ENCODE peak calls at places on chromosomes 4 and X, in ten cellular contexts. Z is CD4-positive, CD25-positive, alpha-beta regulatory T cell; A is tibial nerve; W is osteoblast; T is psoas muscle; I is heart left ventricle; X is ascending aorta; H is left ventricle myocardium inferior; K is adrenal gland; B is RWPE1. O is an unnamed sample.

GRCh38 chr4:2843023-2843908 is at the start of gene ADD1:
- DNase-seq in X (peak; percentile 67), T (peak; percentile 90), H (peak; percentile 92), W (peak; percentile 100), K (peak; percentile 91), I (peak; percentile 94), A (peak; percentile 94), B (peak; percentile 99), Z (peak; percentile 88), O (peak; percentile 91)

GRCh38 chr4:74157116-74157742 is 689 bp upstream of the MTHFD2L start:
- DNase-seq in T (no peak), K (peak; percentile 54), I (no peak), X (no peak), H (no peak), W (peak; percentile 57), B (peak; percentile 15), A (no peak), Z (no peak), O (no peak)

GRCh38 chr4:7478665-7479064 is 43.9 kb upstream of the PSAPL1 start:
- DNase-seq in K (no peak), Z (no peak), H (no peak), T (no peak), B (no peak), A (no peak), X (no peak), I (no peak), W (no peak), O (no peak)

GRCh38 chr4:53886090-53886489 is 178.3 kb downstream of the CHIC2 start:
- DNase-seq in W (no peak), I (no peak), A (no peak), B (no peak), H (no peak), T (no peak), K (no peak), X (no peak), Z (no peak), O (no peak)

GRCh38 chrX:39442332-39442731 is 641.1 kb downstream of the MID1IP1 start:
- DNase-seq in A (no peak), B (no peak), K (no peak), H (no peak), T (no peak), X (no peak), I (no peak), W (no peak), Z (no peak), O (no peak)

GRCh38 chr4:170580651-170581050 is 490.9 kb upstream of the AADAT start:
- DNase-seq in X (no peak), A (no peak), I (no peak), K (no peak), T (no peak), B (no peak), W (no peak), Z (no peak), H (no peak), O (no peak)

GRCh38 chr4:72809208-72809607 is 240.2 kb upstream of the ADAMTS3 start:
- DNase-seq in I (no peak), K (no peak), Z (no peak), T (no peak), A (no peak), W (no peak), H (no peak), X (no peak), B (no peak), O (no peak)

GRCh38 chr4:172305698-172306097 is 492.5 kb downstream of the GALNTL6 start:
- DNase-seq in T (no peak), H (no peak), Z (no peak), K (no peak), B (no peak), W (no peak), A (no peak), I (no peak), X (no peak), O (no peak)

GRCh38 chrX:13939741-13940597 is 89.7 kb downstream of the GEMIN8 start:
- DNase-seq in A (no peak), T (no peak), B (no peak), K (no peak), I (no peak), Z (no peak), W (no peak), H (no peak), X (no peak), O (no peak)

GRCh38 chr4:186486172-186486571 is 69.2 kb downstream of the MTNR1A start:
- DNase-seq in A (no peak), Z (no peak), I (no peak), B (no peak), H (no peak), T (no peak), W (peak; percentile 42), X (no peak), K (no peak), O (no peak)

GRCh38 chr4:54254915-54255246 is 25.8 kb downstream of the PDGFRA start:
- DNase-seq in T (no peak), K (peak; percentile 28), X (no peak), A (no peak), I (no peak), H (no peak), B (no peak), W (no peak), Z (no peak), O (no peak)

GRCh38 chr4:41169256-41169655 is 45.1 kb downstream of the APBB2 start:
- DNase-seq in A (no peak), H (no peak), Z (no peak), T (no peak), B (no peak), X (no peak), W (no peak), K (no peak), I (no peak), O (no peak)

GRCh38 chrX:51178352-51178751 is 154.3 kb upstream of the NUDT10 start:
- DNase-seq in Z (no peak), X (no peak), T (no peak), B (no peak), I (no peak), W (no peak), H (no peak), K (no peak), A (no peak), O (no peak)

GRCh38 chr4:12446650-12447049 is 1018.0 kb upstream of the HS3ST1 start:
- DNase-seq in H (no peak), X (no peak), T (no peak), Z (no peak), I (no peak), A (no peak), B (no peak), W (no peak), K (no peak), O (no peak)

GRCh38 chr4:8515316-8516060 is 64.7 kb upstream of the GPR78 start:
- DNase-seq in H (no peak), A (no peak), T (no peak), K (no peak), B (no peak), W (peak; percentile 92), X (no peak), I (no peak), Z (no peak), O (no peak)

GRCh38 chr4:2827874-2828751 is 15.5 kb upstream of the ADD1 start:
- DNase-seq in B (no peak), A (no peak), I (peak; percentile 14), H (peak; percentile 10), X (no peak), K (no peak), W (peak; percentile 76), T (no peak), Z (no peak), O (no peak)

GRCh38 chr4:139973015-139973414 is 181.0 kb downstream of the MAML3 start:
- DNase-seq in K (no peak), H (no peak), B (no peak), Z (no peak), A (no peak), I (no peak), T (no peak), W (no peak), X (no peak), O (no peak)
- H3K27ac ChIP-seq in K (no peak overlapping the region), H (no peak overlapping the region), B (no peak overlapping the region), Z (no peak overlapping the region), A (peak overlapping the region; percentile 72), I (no peak overlapping the region), T (no peak overlapping the region), W (no peak overlapping the region), X (peak overlapping the region; percentile 76), O (no peak overlapping the region)

GRCh38 chr4:30790998-30791397 is 70.8 kb downstream of the PCDH7 start:
- DNase-seq in H (no peak), I (no peak), A (no peak), X (no peak), B (no peak), Z (no peak), W (no peak), K (no peak), T (no peak), O (peak; percentile 42)
- H3K27ac ChIP-seq in H (no peak overlapping the region), I (no peak overlapping the region), A (no peak overlapping the region), X (no peak overlapping the region), B (no peak overlapping the region), Z (no peak overlapping the region), W (no peak overlapping the region), K (no peak overlapping the region), T (no peak overlapping the region), O (no peak overlapping the region)

DNA sequence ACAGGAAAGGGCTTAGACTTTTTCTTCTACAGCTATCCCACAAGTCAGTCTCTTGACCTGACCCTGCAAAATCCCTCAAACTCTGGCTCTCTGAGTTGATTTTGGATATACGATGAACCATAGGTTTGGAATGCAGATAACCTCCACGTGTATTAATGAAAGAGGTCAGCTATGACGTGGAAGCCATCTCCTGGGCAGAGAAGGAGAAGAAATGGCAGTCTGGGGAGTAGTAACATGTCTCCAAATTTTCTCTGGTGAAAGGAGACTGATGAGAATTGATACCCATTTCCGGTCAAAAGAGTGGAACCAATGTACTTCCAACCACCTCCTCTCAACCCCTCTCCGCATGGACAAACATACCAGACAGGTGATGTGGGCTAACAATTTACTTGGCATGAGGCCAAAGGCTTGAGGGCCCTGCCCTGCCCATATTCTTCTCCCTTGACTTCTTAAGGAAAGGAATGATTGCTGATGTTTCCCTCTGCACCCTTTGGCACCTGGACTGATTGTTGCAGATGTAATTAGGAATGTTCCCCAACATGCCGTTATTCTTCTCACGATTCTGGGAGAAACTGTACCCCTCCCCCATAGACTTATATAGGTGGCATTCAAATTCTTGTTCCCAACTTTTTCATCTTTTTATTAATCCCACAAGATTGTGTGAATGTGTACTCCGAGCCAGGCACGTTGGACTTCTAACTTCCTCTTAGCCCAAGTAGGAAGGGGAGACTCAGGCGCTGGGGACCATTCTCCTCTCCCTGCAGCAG is 580 bp upstream of the PLS3 start:
- DNase-seq in B (peak; percentile 67), K (no peak), Z (no peak), A (no peak), X (no peak), W (no peak), T (no peak), H (no peak), I (no peak), O (no peak)
- H3K27ac ChIP-seq in B (peak overlapping the region; percentile 96), K (peak overlapping the region; percentile 74), Z (no peak overlapping the region), A (peak overlapping the region; percentile 95), X (peak overlapping the region; percentile 92), W (peak overlapping the region; percentile 53), T (peak overlapping the region; percentile 81), H (peak overlapping the region; percentile 93), I (peak overlapping the region; percentile 96), O (peak overlapping the region; percentile 84)

DNA sequence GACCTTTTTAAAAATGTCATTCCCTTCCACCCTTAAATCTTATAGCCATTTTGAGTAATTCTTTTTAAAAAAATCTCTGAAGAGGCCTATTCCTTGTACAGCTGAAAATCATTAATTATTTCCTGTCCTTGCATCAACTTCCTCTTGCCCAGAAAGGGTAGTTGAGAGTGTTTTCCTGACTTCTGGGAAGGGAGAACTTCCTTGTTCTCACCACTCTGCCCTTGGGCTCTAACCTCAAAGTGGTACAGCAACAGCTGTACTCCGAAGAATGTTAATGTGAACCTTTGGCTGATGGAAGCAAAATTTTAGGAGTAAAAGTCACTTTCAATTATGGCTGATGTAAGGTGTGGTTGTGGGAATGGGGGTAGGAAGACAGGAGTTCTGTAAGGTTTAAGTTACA is 15.1 kb upstream of the FABP2 start:
- DNase-seq in Z (no peak), B (no peak), K (no peak), T (no peak), I (no peak), A (no peak), H (no peak), W (no peak), X (no peak), O (no peak)
- H3K27ac ChIP-seq in Z (no peak overlapping the region), B (no peak overlapping the region), K (peak overlapping the region; percentile 12), T (no peak overlapping the region), I (no peak overlapping the region), A (no peak overlapping the region), H (peak overlapping the region; percentile 50), W (no peak overlapping the region), X (no peak overlapping the region), O (no peak overlapping the region)

O was measured in testis.